ENCODE peak calls at places on chromosomes 3 and 15, in five cellular contexts. One of them, this sample, is unnamed.

GRCh38 chr3:53126646-53127045 is 3.6 kb downstream of the RFT1 start:
- DNase-seq in NCI-H1436: no peak
- DNase-seq in mucosa of gallbladder: no peak
- DNase-seq in NCI-H345: no peak
- DNase-seq in heart right ventricle: no peak
- DNase-seq in this sample: no peak

GRCh38 chr3:143358155-143358792 is 238.7 kb downstream of the CHST2 start:
- DNase-seq in NCI-H345: no peak
- DNase-seq in heart right ventricle: no peak
- DNase-seq in NCI-H1436: no peak
- DNase-seq in mucosa of gallbladder: peak
- DNase-seq in this sample: no peak

GRCh38 chr15:31464216-31465082 is 137.8 kb downstream of the KLF13 start:
- DNase-seq in mucosa of gallbladder: no peak
- DNase-seq in NCI-H345: no peak
- DNase-seq in NCI-H1436: no peak
- DNase-seq in heart right ventricle: no peak
- DNase-seq in this sample: no peak

GRCh38 chr3:129615751-129616281 is 9.3 kb upstream of the PLXND1 start:
- DNase-seq in NCI-H1436: no peak
- DNase-seq in NCI-H345: no peak
- DNase-seq in mucosa of gallbladder: no peak
- DNase-seq in heart right ventricle: peak
- DNase-seq in this sample: no peak

GRCh38 chr3:128238100-128238459 is 84.8 kb downstream of the EEFSEC start:
- DNase-seq in NCI-H345: no peak
- DNase-seq in mucosa of gallbladder: no peak
- DNase-seq in heart right ventricle: no peak
- DNase-seq in NCI-H1436: no peak
- DNase-seq in this sample: no peak

GRCh38 chr3:189721873-189722665 is 90.9 kb downstream of the TP63 start:
- DNase-seq in mucosa of gallbladder: no peak
- DNase-seq in NCI-H1436: no peak
- DNase-seq in heart right ventricle: no peak
- DNase-seq in NCI-H345: no peak
- DNase-seq in this sample: no peak

GRCh38 chr3:32076566-32076965 is 29.9 kb upstream of the GPD1L start:
- DNase-seq in NCI-H1436: no peak
- DNase-seq in NCI-H345: no peak
- DNase-seq in mucosa of gallbladder: no peak
- DNase-seq in heart right ventricle: no peak
- DNase-seq in this sample: no peak

GRCh38 chr3:141000027-141000663 is 51.0 kb upstream of the SPSB4 start:
- DNase-seq in NCI-H345: peak
- DNase-seq in NCI-H1436: peak
- DNase-seq in heart right ventricle: peak
- DNase-seq in mucosa of gallbladder: peak
- DNase-seq in this sample: peak

GRCh38 chr3:190229632-190230424 is 92.4 kb downstream of the CLDN1 start:
- DNase-seq in mucosa of gallbladder: no peak
- DNase-seq in NCI-H1436: no peak
- DNase-seq in heart right ventricle: no peak
- DNase-seq in NCI-H345: no peak
- DNase-seq in this sample: no peak

GRCh38 chr3:153160451-153161137 is 1.4 kb upstream of the RAP2B start:
- DNase-seq in NCI-H345: peak
- DNase-seq in mucosa of gallbladder: peak
- DNase-seq in NCI-H1436: no peak
- DNase-seq in heart right ventricle: peak
- DNase-seq in this sample: no peak

GRCh38 chr3:49712166-49712565 is 7.3 kb downstream of the AMIGO3 start:
- DNase-seq in NCI-H345: no peak
- DNase-seq in NCI-H1436: no peak
- DNase-seq in heart right ventricle: no peak
- DNase-seq in mucosa of gallbladder: no peak
- DNase-seq in this sample: no peak